ENCODE peak calls at places on chromosomes 11 and 22, in nine cellular contexts. One of them, this sample, is unnamed.

GRCh38 chr22:37627545-37627944 is 11.9 kb upstream of the SH3BP1 start:
- DNase-seq in SK-N-SH: no peak
- DNase-seq in A549: no peak
- DNase-seq in transverse colon: peak
- DNase-seq in GM12878: no peak
- DNase-seq in suprapubic skin: no peak
- DNase-seq in stomach: no peak
- DNase-seq in ovary: no peak
- DNase-seq in H1: no peak
- DNase-seq in this sample: no peak

GRCh38 chr11:8794677-8795103 is 112.1 kb downstream of the RPL27A start:
- DNase-seq in SK-N-SH: no peak
- DNase-seq in A549: peak
- DNase-seq in transverse colon: peak
- DNase-seq in GM12878: no peak
- DNase-seq in suprapubic skin: peak
- DNase-seq in stomach: peak
- DNase-seq in ovary: no peak
- DNase-seq in H1: no peak
- DNase-seq in this sample: no peak

GRCh38 chr22:50186789-50187523 is 1.2 kb downstream of the TRABD start:
- DNase-seq in SK-N-SH: no peak
- DNase-seq in A549: no peak
- DNase-seq in transverse colon: peak
- DNase-seq in GM12878: no peak
- DNase-seq in suprapubic skin: no peak
- DNase-seq in stomach: peak
- DNase-seq in ovary: no peak
- DNase-seq in H1: no peak
- DNase-seq in this sample: no peak

GRCh38 chr11:117199061-117199915 is at the start of gene TAGLN:
- DNase-seq in SK-N-SH: no peak
- DNase-seq in A549: peak
- DNase-seq in transverse colon: peak
- DNase-seq in GM12878: no peak
- DNase-seq in suprapubic skin: no peak
- DNase-seq in stomach: peak
- DNase-seq in ovary: peak
- DNase-seq in H1: peak
- DNase-seq in this sample: peak

GRCh38 chr11:8871283-8871775 is 39.7 kb upstream of the AKIP1 start:
- DNase-seq in SK-N-SH: peak
- DNase-seq in A549: peak
- DNase-seq in transverse colon: peak
- DNase-seq in GM12878: no peak
- DNase-seq in suprapubic skin: peak
- DNase-seq in stomach: peak
- DNase-seq in ovary: peak
- DNase-seq in H1: peak
- DNase-seq in this sample: no peak

GRCh38 chr11:117985953-117986887 is at the start of gene IL10RA:
- DNase-seq in SK-N-SH: peak
- DNase-seq in A549: peak
- DNase-seq in transverse colon: peak
- DNase-seq in GM12878: no peak
- DNase-seq in suprapubic skin: no peak
- DNase-seq in stomach: peak
- DNase-seq in ovary: peak
- DNase-seq in H1: peak
- DNase-seq in this sample: peak

GRCh38 chr22:19228174-19228573 is 49.6 kb upstream of the SLC25A1 start:
- DNase-seq in SK-N-SH: no peak
- DNase-seq in A549: no peak
- DNase-seq in transverse colon: no peak
- DNase-seq in GM12878: no peak
- DNase-seq in suprapubic skin: no peak
- DNase-seq in stomach: no peak
- DNase-seq in ovary: no peak
- DNase-seq in H1: no peak
- DNase-seq in this sample: no peak

GRCh38 chr11:133506551-133507094 is 25.7 kb downstream of the OPCML start:
- DNase-seq in SK-N-SH: no peak
- DNase-seq in A549: no peak
- DNase-seq in transverse colon: no peak
- DNase-seq in GM12878: no peak
- DNase-seq in suprapubic skin: no peak
- DNase-seq in stomach: no peak
- DNase-seq in ovary: no peak
- DNase-seq in H1: peak
- DNase-seq in this sample: no peak

GRCh38 chr11:100367892-100368291 is 319.2 kb upstream of the ARHGAP42 start:
- DNase-seq in SK-N-SH: no peak
- DNase-seq in A549: no peak
- DNase-seq in transverse colon: no peak
- DNase-seq in GM12878: no peak
- DNase-seq in suprapubic skin: no peak
- DNase-seq in stomach: no peak
- DNase-seq in ovary: no peak
- DNase-seq in H1: no peak
- DNase-seq in this sample: no peak

GRCh38 chr11:112523477-112523876 is 262.8 kb upstream of the PLET1 start:
- DNase-seq in SK-N-SH: peak
- DNase-seq in A549: no peak
- DNase-seq in transverse colon: no peak
- DNase-seq in GM12878: no peak
- DNase-seq in suprapubic skin: no peak
- DNase-seq in stomach: no peak
- DNase-seq in ovary: no peak
- DNase-seq in H1: no peak
- DNase-seq in this sample: no peak

GRCh38 chr22:23246982-23247766 is 66.9 kb downstream of the BCR start:
- DNase-seq in SK-N-SH: no peak
- DNase-seq in A549: no peak
- DNase-seq in transverse colon: no peak
- DNase-seq in GM12878: no peak
- DNase-seq in suprapubic skin: no peak
- DNase-seq in stomach: no peak
- DNase-seq in ovary: no peak
- DNase-seq in H1: no peak
- DNase-seq in this sample: no peak

GRCh38 chr22:25845985-25846745 is 104.2 kb downstream of the MYO18B start:
- DNase-seq in SK-N-SH: no peak
- DNase-seq in A549: no peak
- DNase-seq in transverse colon: no peak
- DNase-seq in GM12878: no peak
- DNase-seq in suprapubic skin: no peak
- DNase-seq in stomach: no peak
- DNase-seq in ovary: no peak
- DNase-seq in H1: peak
- DNase-seq in this sample: peak

GRCh38 chr11:10454506-10454901 is 560 bp upstream of the AMPD3 start:
- DNase-seq in SK-N-SH: no peak
- DNase-seq in A549: no peak
- DNase-seq in transverse colon: no peak
- DNase-seq in GM12878: no peak
- DNase-seq in suprapubic skin: no peak
- DNase-seq in stomach: no peak
- DNase-seq in ovary: no peak
- DNase-seq in H1: no peak
- DNase-seq in this sample: no peak

GRCh38 chr11:61357233-61357893 is 4.3 kb downstream of the CYB561A3 start:
- DNase-seq in SK-N-SH: no peak
- DNase-seq in A549: no peak
- DNase-seq in transverse colon: no peak
- DNase-seq in GM12878: peak
- DNase-seq in suprapubic skin: no peak
- DNase-seq in stomach: no peak
- DNase-seq in ovary: no peak
- DNase-seq in H1: no peak
- DNase-seq in this sample: no peak

GRCh38 chr11:790721-791564 is 1.1 kb upstream of the CEND1 start:
- DNase-seq in SK-N-SH: peak
- DNase-seq in A549: peak
- DNase-seq in transverse colon: no peak
- DNase-seq in GM12878: no peak
- DNase-seq in suprapubic skin: no peak
- DNase-seq in stomach: no peak
- DNase-seq in ovary: no peak
- DNase-seq in H1: peak
- DNase-seq in this sample: no peak

GRCh38 chr22:49334976-49335375 is 492.7 kb downstream of the BRD1 start:
- DNase-seq in SK-N-SH: no peak
- DNase-seq in A549: no peak
- DNase-seq in transverse colon: peak
- DNase-seq in GM12878: no peak
- DNase-seq in suprapubic skin: no peak
- DNase-seq in stomach: peak
- DNase-seq in ovary: no peak
- DNase-seq in H1: peak
- DNase-seq in this sample: no peak

GRCh38 chr22:33757443-33758124 is 162.7 kb downstream of the LARGE1 start:
- DNase-seq in SK-N-SH: no peak
- DNase-seq in A549: no peak
- DNase-seq in transverse colon: no peak
- DNase-seq in GM12878: no peak
- DNase-seq in suprapubic skin: no peak
- DNase-seq in stomach: no peak
- DNase-seq in ovary: peak
- DNase-seq in H1: no peak
- DNase-seq in this sample: no peak

GRCh38 chr11:3911908-3912505 is 56.5 kb downstream of the STIM1 start:
- DNase-seq in SK-N-SH: no peak
- DNase-seq in A549: no peak
- DNase-seq in transverse colon: no peak
- DNase-seq in GM12878: no peak
- DNase-seq in suprapubic skin: no peak
- DNase-seq in stomach: no peak
- DNase-seq in ovary: no peak
- DNase-seq in H1: no peak
- DNase-seq in this sample: no peak

GRCh38 chr11:117792241-117792640 is 4.8 kb downstream of the DSCAML1 start:
- DNase-seq in SK-N-SH: no peak
- DNase-seq in A549: no peak
- DNase-seq in transverse colon: no peak
- DNase-seq in GM12878: no peak
- DNase-seq in suprapubic skin: no peak
- DNase-seq in stomach: no peak
- DNase-seq in ovary: no peak
- DNase-seq in H1: no peak
- DNase-seq in this sample: peak

GRCh38 chr22:17655289-17655688 is 16.7 kb downstream of the BCL2L13 start:
- DNase-seq in SK-N-SH: no peak
- DNase-seq in A549: no peak
- DNase-seq in transverse colon: peak
- DNase-seq in GM12878: no peak
- DNase-seq in suprapubic skin: no peak
- DNase-seq in stomach: no peak
- DNase-seq in ovary: no peak
- DNase-seq in H1: no peak
- DNase-seq in this sample: peak

GRCh38 chr11:66480116-66480938 is at the start of gene DPP3:
- DNase-seq in SK-N-SH: peak
- DNase-seq in A549: peak
- DNase-seq in transverse colon: peak
- DNase-seq in GM12878: peak
- DNase-seq in suprapubic skin: peak
- DNase-seq in stomach: peak
- DNase-seq in ovary: peak
- DNase-seq in H1: peak
- DNase-seq in this sample: peak

GRCh38 chr22:46514592-46515207 is 22.7 kb downstream of the CELSR1 start:
- DNase-seq in SK-N-SH: no peak
- DNase-seq in A549: peak
- DNase-seq in transverse colon: no peak
- DNase-seq in GM12878: no peak
- DNase-seq in suprapubic skin: no peak
- DNase-seq in stomach: no peak
- DNase-seq in ovary: no peak
- DNase-seq in H1: no peak
- DNase-seq in this sample: no peak
- TF ChIP-seq EP300 in SK-N-SH: no peak
- TF ChIP-seq EP300 in A549: no peak
- TF ChIP-seq EP300 in transverse colon: no peak
- TF ChIP-seq EP300 in GM12878: no peak
- TF ChIP-seq EP300 in suprapubic skin: no peak
- TF ChIP-seq EP300 in stomach: no peak
- TF ChIP-seq EP300 in ovary: no peak
- TF ChIP-seq EP300 in H1: no peak
- TF ChIP-seq EP300 in this sample: no peak

GRCh38 chr11:86934933-86935579 is 20.1 kb downstream of the FZD4 start:
- DNase-seq in SK-N-SH: no peak
- DNase-seq in A549: no peak
- DNase-seq in transverse colon: no peak
- DNase-seq in GM12878: no peak
- DNase-seq in suprapubic skin: no peak
- DNase-seq in stomach: no peak
- DNase-seq in ovary: no peak
- DNase-seq in H1: no peak
- DNase-seq in this sample: no peak
- TF ChIP-seq EP300 in SK-N-SH: no peak
- TF ChIP-seq EP300 in A549: no peak
- TF ChIP-seq EP300 in transverse colon: no peak
- TF ChIP-seq EP300 in GM12878: no peak
- TF ChIP-seq EP300 in suprapubic skin: no peak
- TF ChIP-seq EP300 in stomach: no peak
- TF ChIP-seq EP300 in ovary: no peak
- TF ChIP-seq EP300 in H1: no peak
- TF ChIP-seq EP300 in this sample: no peak

DNA sequence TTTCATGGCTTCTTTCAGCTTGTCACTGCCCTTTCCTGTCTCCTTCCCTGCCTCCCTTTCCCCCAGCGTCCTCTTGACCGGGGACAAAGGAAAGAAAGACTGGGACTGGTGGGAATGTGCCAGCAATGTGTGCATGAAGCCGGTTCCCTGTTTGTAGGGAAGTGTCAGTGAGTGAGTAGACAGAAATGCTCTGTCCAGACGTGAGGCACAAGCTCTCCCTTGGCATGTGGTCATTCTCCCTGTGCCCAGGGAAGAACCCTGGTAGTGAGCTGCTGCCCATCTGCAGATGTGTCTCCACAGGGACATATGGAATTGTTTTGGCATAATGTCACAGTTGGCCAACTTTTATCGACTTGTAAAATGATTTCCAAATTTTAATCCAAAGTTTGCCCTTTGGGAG is 86.4 kb upstream of the TBCEL start:
- DNase-seq in SK-N-SH: no peak
- DNase-seq in A549: no peak
- DNase-seq in transverse colon: no peak
- DNase-seq in GM12878: no peak
- DNase-seq in suprapubic skin: no peak
- DNase-seq in stomach: no peak
- DNase-seq in ovary: no peak
- DNase-seq in H1: no peak
- DNase-seq in this sample: no peak
- TF ChIP-seq EP300 in SK-N-SH: no peak
- TF ChIP-seq EP300 in A549: no peak
- TF ChIP-seq EP300 in transverse colon: no peak
- TF ChIP-seq EP300 in GM12878: no peak
- TF ChIP-seq EP300 in suprapubic skin: no peak
- TF ChIP-seq EP300 in stomach: no peak
- TF ChIP-seq EP300 in ovary: no peak
- TF ChIP-seq EP300 in H1: no peak
- TF ChIP-seq EP300 in this sample: no peak

GRCh38 chr11:105372214-105372613 is 232.6 kb upstream of the CARD18 start:
- DNase-seq in SK-N-SH: no peak
- DNase-seq in A549: no peak
- DNase-seq in transverse colon: no peak
- DNase-seq in GM12878: no peak
- DNase-seq in suprapubic skin: no peak
- DNase-seq in stomach: no peak
- DNase-seq in ovary: no peak
- DNase-seq in H1: no peak
- DNase-seq in this sample: no peak
- TF ChIP-seq EP300 in SK-N-SH: no peak
- TF ChIP-seq EP300 in A549: no peak
- TF ChIP-seq EP300 in transverse colon: no peak
- TF ChIP-seq EP300 in GM12878: no peak
- TF ChIP-seq EP300 in suprapubic skin: no peak
- TF ChIP-seq EP300 in stomach: no peak
- TF ChIP-seq EP300 in ovary: no peak
- TF ChIP-seq EP300 in H1: no peak
- TF ChIP-seq EP300 in this sample: no peak